ENCODE peak calls at places on chromosomes 2 and 18, in five cellular contexts. B is T-helper 1 cell, I is endothelial cell, W is NCI-H1105, O is Peyer's patch. J is an unnamed sample.

GRCh38 chr2:73082523-73083410 is 11.3 kb upstream of the SFXN5 start:
- DNase-seq in O (no peak), W (no peak), I (no peak), B (no peak), J (no peak)

GRCh38 chr2:6977095-6977777 is 60.0 kb downstream of the RNF144A start:
- DNase-seq in I (no peak), B (no peak), O (no peak), W (no peak), J (no peak)

GRCh38 chr2:115609978-115610377 is 1167.5 kb downstream of the DPP10 start:
- DNase-seq in O (no peak), B (no peak), I (no peak), W (no peak), J (no peak)

GRCh38 chr18:76679877-76680276 is 142.5 kb upstream of the ZNF236 start:
- DNase-seq in B (no peak), W (no peak), I (peak), O (no peak), J (no peak)

GRCh38 chr2:34105015-34105767 is 506.1 kb upstream of the FAM98A start:
- DNase-seq in B (no peak), I (no peak), O (no peak), W (no peak), J (no peak)

GRCh38 chr2:241983571-241984270 is 114.2 kb downstream of the RTP5 start:
- DNase-seq in O (no peak), I (no peak), W (no peak), B (no peak), J (no peak)

GRCh38 chr18:9321017-9321452 is 13.5 kb upstream of the TWSG1 start:
- DNase-seq in O (no peak), B (no peak), W (no peak), I (no peak), J (no peak)

GRCh38 chr2:197596751-197597150 is 78.6 kb downstream of the RFTN2 start:
- DNase-seq in I (no peak), W (no peak), B (no peak), O (no peak), J (no peak)

GRCh38 chr2:69222984-69223658 is 163.9 kb downstream of the GFPT1 start:
- DNase-seq in I (no peak), B (no peak), W (no peak), O (no peak), J (no peak)

GRCh38 chr2:9336209-9336533 is 87.2 kb downstream of the ITGB1BP1 start:
- DNase-seq in B (no peak), I (no peak), W (peak), O (no peak), J (no peak)

GRCh38 chr2:235779444-235779896 is 285.6 kb downstream of the AGAP1 start:
- DNase-seq in O (peak), I (peak), W (peak), B (peak), J (peak)

GRCh38 chr2:80304522-80304878 is at the start of gene LRRTM1:
- DNase-seq in I (peak), W (no peak), B (no peak), O (no peak), J (no peak)

GRCh38 chr2:41853427-41854191 is 194.2 kb upstream of the PKDCC start:
- DNase-seq in I (peak), W (peak), O (no peak), B (no peak), J (peak)

GRCh38 chr2:6352247-6352646 is 513.5 kb downstream of the CMPK2 start:
- DNase-seq in O (no peak), B (no peak), I (no peak), W (no peak), J (no peak)

GRCh38 chr2:9250091-9250490 is 43.5 kb downstream of the ASAP2 start:
- DNase-seq in W (no peak), I (no peak), O (no peak), B (no peak), J (no peak)

GRCh38 chr2:182593394-182593707 is 122.7 kb upstream of the DNAJC10 start:
- DNase-seq in O (no peak), I (no peak), W (no peak), B (no peak), J (no peak)

GRCh38 chr2:70123051-70123828 is 36.0 kb downstream of the PCBP1 start:
- DNase-seq in O (no peak), W (no peak), I (no peak), B (no peak), J (peak)

GRCh38 chr2:209331291-209331844 is 92.5 kb upstream of the MAP2 start:
- DNase-seq in W (peak), B (no peak), I (no peak), O (no peak), J (peak)

GRCh38 chr2:86249176-86249842 is 50.1 kb downstream of the MRPL35 start:
- DNase-seq in O (no peak), W (no peak), B (no peak), I (no peak), J (no peak)

GRCh38 chr2:26344581-26345283 is 1.2 kb upstream of the SELENOI start:
- DNase-seq in W (no peak), I (no peak), B (no peak), O (no peak), J (peak)

GRCh38 chr18:5980721-5981120 is 85.4 kb upstream of the TMEM200C start:
- DNase-seq in B (no peak), O (no peak), I (no peak), W (no peak), J (peak)

GRCh38 chr2:223654384-223654915 is 52.3 kb upstream of the SCG2 start:
- DNase-seq in O (no peak), I (no peak), B (no peak), W (no peak), J (no peak)

GRCh38 chr2:181892795-181893435 is 1.4 kb downstream of the ITPRID2 start:
- DNase-seq in B (no peak), I (no peak), O (no peak), W (no peak), J (no peak)

GRCh38 chr2:26970928-26971627 is 641 bp downstream of the MAPRE3 start:
- DNase-seq in I (no peak), O (no peak), B (no peak), W (no peak), J (no peak)

GRCh38 chr18:63195410-63196159 is 124.0 kb downstream of the BCL2 start:
- DNase-seq in B (no peak), I (no peak), O (no peak), W (no peak), J (no peak)

GRCh38 chr2:212959469-212960117 is 191.8 kb downstream of the IKZF2 start:
- DNase-seq in B (no peak), W (no peak), O (no peak), I (no peak), J (no peak)

GRCh38 chr2:83522891-83523493 is 936.1 kb downstream of the SUCLG1 start:
- DNase-seq in B (no peak), O (no peak), W (no peak), I (no peak), J (no peak)

GRCh38 chr18:77207540-77207939 is 42.1 kb upstream of the GALR1 start:
- DNase-seq in W (peak), B (peak), I (peak), O (peak), J (no peak)

GRCh38 chr2:200702646-200703118 is 109.0 kb upstream of the BZW1 start:
- DNase-seq in W (no peak), O (no peak), B (peak), I (no peak), J (no peak)

GRCh38 chr2:30178618-30179404 is 32.0 kb downstream of the YPEL5 start:
- DNase-seq in I (no peak), B (no peak), W (no peak), O (no peak), J (no peak)

GRCh38 chr2:7013761-7014160 is 96.5 kb downstream of the RNF144A start:
- DNase-seq in B (no peak), O (no peak), W (no peak), I (no peak), J (no peak)

GRCh38 chr2:159960413-159960812 is 102.0 kb downstream of the PLA2R1 start:
- DNase-seq in W (no peak), O (no peak), B (no peak), I (no peak), J (no peak)

J was measured in T47D.